ENCODE peak calls at places on chromosomes 2 and 18, in ten cellular contexts. F is tibial artery, N is AG09319, X is endodermal cell, W is Peyer's patch, C is fibroblast of mammary gland, I is heart left ventricle, E is fibroblast of lung, J is osteoblast, T is gastrocnemius medialis. M is an unnamed sample.

GRCh38 chr2:83365476-83365875 is 1093.6 kb downstream of the SUCLG1 start:
- DNase-seq in F (no peak), N (no peak), X (no peak), W (no peak), C (no peak), I (no peak), E (no peak), J (no peak), T (no peak), M (no peak)

GRCh38 chr2:12819098-12819465 is 102.3 kb downstream of the TRIB2 start:
- DNase-seq in F (peak), N (peak), X (no peak), W (peak), C (peak), I (no peak), E (peak), J (peak), T (peak), M (peak)

GRCh38 chr2:221097568-221097915 is 474.6 kb downstream of the EPHA4 start:
- DNase-seq in F (no peak), N (no peak), X (peak), W (no peak), C (peak), I (no peak), E (peak), J (no peak), T (no peak), M (peak)

GRCh38 chr2:177262137-177262536 is 2.4 kb downstream of the NFE2L2 start:
- DNase-seq in F (no peak), N (no peak), X (no peak), W (no peak), C (no peak), I (no peak), E (no peak), J (no peak), T (no peak), M (no peak)

GRCh38 chr2:96832751-96833507 is 10.9 kb downstream of the ANKRD23 start:
- DNase-seq in F (peak), N (no peak), X (peak), W (peak), C (peak), I (peak), E (peak), J (peak), T (peak), M (peak)

GRCh38 chr2:207601774-207602173 is 23.4 kb downstream of the METTL21A start:
- DNase-seq in F (no peak), N (no peak), X (no peak), W (no peak), C (peak), I (no peak), E (peak), J (no peak), T (no peak), M (no peak)

GRCh38 chr2:64562148-64562784 is 38.1 kb downstream of the AFTPH start:
- DNase-seq in F (no peak), N (no peak), X (no peak), W (no peak), C (peak), I (no peak), E (peak), J (no peak), T (no peak), M (peak)

GRCh38 chr2:58146707-58147106 is 94.4 kb downstream of the FANCL start:
- DNase-seq in F (no peak), N (no peak), X (no peak), W (no peak), C (peak), I (no peak), E (no peak), J (no peak), T (no peak), M (peak)

GRCh38 chr2:239393401-239393940 is 7.3 kb downstream of the HDAC4 start:
- DNase-seq in F (peak), N (no peak), X (peak), W (peak), C (peak), I (peak), E (peak), J (peak), T (no peak), M (peak)

GRCh38 chr2:29448238-29448637 is 333.0 kb downstream of the CLIP4 start:
- DNase-seq in F (no peak), N (no peak), X (no peak), W (no peak), C (no peak), I (no peak), E (no peak), J (no peak), T (no peak), M (no peak)

GRCh38 chr18:9871244-9871746 is 14.5 kb upstream of the TXNDC2 start:
- DNase-seq in F (no peak), N (no peak), X (no peak), W (no peak), C (no peak), I (no peak), E (no peak), J (no peak), T (no peak), M (no peak)

GRCh38 chr2:39227628-39228412 is 15.9 kb downstream of the CDKL4 start:
- DNase-seq in F (peak), N (peak), X (peak), W (peak), C (peak), I (peak), E (peak), J (peak), T (peak), M (peak)

GRCh38 chr2:85796549-85797262 is 42.9 kb downstream of the ATOH8 start:
- DNase-seq in F (peak), N (no peak), X (peak), W (peak), C (no peak), I (peak), E (no peak), J (peak), T (no peak), M (peak)

GRCh38 chr2:54839526-54840255 is 116.2 kb downstream of the EML6 start:
- DNase-seq in F (no peak), N (no peak), X (no peak), W (no peak), C (no peak), I (no peak), E (no peak), J (no peak), T (no peak), M (no peak)

GRCh38 chr18:21084511-21085078 is 27.0 kb downstream of the ROCK1 start:
- DNase-seq in F (no peak), N (no peak), X (no peak), W (no peak), C (no peak), I (no peak), E (no peak), J (no peak), T (no peak), M (no peak)

GRCh38 chr2:65662654-65663432 is 230.4 kb upstream of the SPRED2 start:
- DNase-seq in F (no peak), N (peak), X (no peak), W (no peak), C (peak), I (no peak), E (peak), J (peak), T (no peak), M (peak)

GRCh38 chr2:218902427-218902826 is 21.8 kb downstream of the WNT10A start:
- DNase-seq in F (no peak), N (no peak), X (no peak), W (no peak), C (no peak), I (no peak), E (no peak), J (no peak), T (no peak), M (no peak)

GRCh38 chr2:127348421-127349000 is 39.3 kb downstream of the MAP3K2 start:
- DNase-seq in F (no peak), N (no peak), X (no peak), W (no peak), C (peak), I (no peak), E (peak), J (peak), T (no peak), M (peak)

DNA sequence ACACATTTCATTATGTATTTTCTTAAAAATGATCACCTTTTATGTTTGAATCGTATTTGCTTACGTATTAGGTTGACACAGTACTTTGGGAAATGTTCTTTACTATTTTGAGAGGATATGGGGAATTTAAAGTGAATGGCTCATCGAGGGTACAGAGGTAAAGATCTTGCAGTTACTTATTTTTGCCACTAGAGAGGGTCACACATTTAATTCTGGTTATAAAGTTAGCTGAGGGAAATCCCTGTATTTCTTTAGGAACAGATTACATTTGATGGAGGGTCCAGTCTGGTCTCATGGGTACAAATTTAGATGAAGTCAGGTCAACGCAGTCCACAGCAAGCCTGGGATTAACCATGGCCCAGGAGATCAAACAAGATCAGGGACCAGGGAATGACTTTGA is 24.5 kb downstream of the DYNC2LI1 start:
- DNase-seq in F (no peak), N (no peak), X (no peak), W (no peak), C (no peak), I (no peak), E (no peak), J (peak), T (no peak), M (no peak)
- TF ChIP-seq CTCF in F (no peak), N (no peak), X (peak), W (no peak), C (peak), I (no peak), E (no peak), J (peak), T (no peak), M (peak)

GRCh38 chr2:236874866-236875481 is 210.7 kb upstream of the COPS8 start:
- DNase-seq in F (no peak), N (no peak), X (peak), W (no peak), C (no peak), I (no peak), E (no peak), J (no peak), T (no peak), M (no peak)
- TF ChIP-seq CTCF in F (no peak), N (no peak), X (no peak), W (no peak), C (no peak), I (no peak), E (no peak), J (no peak), T (no peak), M (no peak)

GRCh38 chr2:47535073-47535472 is 132.1 kb downstream of the MSH2 start:
- DNase-seq in F (no peak), N (no peak), X (no peak), W (no peak), C (no peak), I (no peak), E (no peak), J (no peak), T (no peak), M (no peak)

GRCh38 chr2:47535991-47536390 is 133.0 kb downstream of the MSH2 start:
- DNase-seq in F (no peak), N (no peak), X (no peak), W (no peak), C (peak), I (no peak), E (no peak), J (no peak), T (no peak), M (no peak)

GRCh38 chr2:47541848-47542450 is 139.0 kb downstream of the MSH2 start:
- DNase-seq in F (no peak), N (no peak), X (no peak), W (no peak), C (no peak), I (no peak), E (peak), J (no peak), T (no peak), M (no peak)

GRCh38 chr2:47536696-47537095 is 133.7 kb downstream of the MSH2 start:
- DNase-seq in F (no peak), N (no peak), X (no peak), W (no peak), C (peak), I (no peak), E (no peak), J (no peak), T (no peak), M (no peak)

GRCh38 chr2:47539228-47539627 is 136.3 kb downstream of the MSH2 start:
- DNase-seq in F (no peak), N (no peak), X (no peak), W (no peak), C (no peak), I (no peak), E (no peak), J (no peak), T (no peak), M (no peak)
- TF ChIP-seq CTCF in F (no peak), N (no peak), X (peak), W (no peak), C (peak), I (no peak), E (no peak), J (peak), T (no peak), M (peak)

DNA sequence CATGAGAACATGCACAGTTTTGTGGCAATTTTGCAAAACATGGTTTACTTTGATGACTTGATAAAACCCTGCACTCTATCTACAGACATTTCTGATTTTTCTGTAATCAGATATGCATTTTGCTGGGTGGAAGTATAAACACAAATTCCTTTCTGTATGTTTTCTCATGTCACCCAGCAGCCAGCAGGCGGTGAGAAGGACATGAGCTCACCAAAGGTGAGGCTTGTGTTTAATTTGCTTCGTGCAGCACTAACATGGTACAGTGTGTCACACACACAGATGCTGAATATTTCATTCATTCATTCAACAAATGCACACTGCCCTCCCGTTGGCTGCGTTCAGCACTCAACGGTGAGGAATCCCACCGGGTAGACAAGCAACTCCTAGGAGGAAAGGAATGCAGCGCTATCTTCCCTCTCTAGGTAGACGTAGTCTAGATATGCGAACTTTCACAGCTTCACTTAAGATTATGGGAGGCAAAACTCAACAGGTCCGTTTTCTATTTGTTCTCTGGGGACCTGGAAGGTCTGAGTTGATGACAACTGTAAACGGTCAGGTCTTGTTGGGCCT is 85.2 kb downstream of the LONRF2 start:
- DNase-seq in F (no peak), N (no peak), X (peak), W (no peak), C (no peak), I (no peak), E (no peak), J (no peak), T (no peak), M (no peak)
- TF ChIP-seq CTCF in F (no peak), N (no peak), X (peak), W (no peak), C (no peak), I (no peak), E (no peak), J (no peak), T (no peak), M (no peak)

DNA sequence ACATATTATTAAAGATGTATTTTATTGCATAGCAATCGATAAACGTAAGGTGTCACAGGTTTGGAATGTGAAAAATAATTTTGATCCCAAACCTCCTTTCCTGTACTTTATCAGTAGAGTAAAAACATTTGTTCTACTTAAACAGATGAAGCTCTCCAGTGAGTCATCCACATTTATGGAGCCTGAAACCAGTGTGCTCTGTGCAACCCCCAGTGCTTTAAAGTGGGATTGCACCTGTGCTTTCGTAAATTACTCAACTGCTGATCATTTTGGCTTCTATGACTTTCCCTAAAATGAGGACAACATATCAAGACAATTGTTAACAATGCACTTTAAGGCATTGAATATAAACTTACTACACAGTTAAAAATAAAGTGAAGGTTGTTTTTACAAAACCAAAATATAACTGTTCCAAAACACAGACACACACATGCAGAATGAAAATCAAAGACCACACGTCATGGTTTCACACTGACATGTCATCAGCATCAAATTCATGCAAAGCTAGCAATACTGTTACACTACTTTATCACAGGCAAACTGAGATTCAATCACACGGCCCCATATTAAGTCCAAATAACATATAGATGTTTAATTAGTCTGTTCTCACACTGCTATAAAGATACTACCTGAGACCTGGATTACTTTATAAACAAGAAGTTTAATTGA is 9.7 kb downstream of the TMEM18 start:
- DNase-seq in F (no peak), N (no peak), X (no peak), W (no peak), C (peak), I (no peak), E (peak), J (peak), T (no peak), M (peak)
- TF ChIP-seq CTCF in F (peak), N (peak), X (peak), W (no peak), C (peak), I (peak), E (peak), J (peak), T (peak), M (peak)

GRCh38 chr2:47815764-47816163 is 32.8 kb downstream of the MSH6 start:
- DNase-seq in F (no peak), N (no peak), X (no peak), W (no peak), C (no peak), I (no peak), E (no peak), J (no peak), T (no peak), M (no peak)
- TF ChIP-seq CTCF in F (no peak), N (no peak), X (no peak), W (no peak), C (no peak), I (no peak), E (no peak), J (no peak), T (no peak), M (no peak)